ENCODE peak calls at places on chromosomes 11 and 22, in nine cellular contexts. I is neural progenitor cell; V is HCT116; N is left ventricle myocardium inferior; B is dorsolateral prefrontal cortex; P is CD8-positive, alpha-beta T cell; O is uterus; R is fibroblast of lung; C is transverse colon. W is an unnamed sample. For H3K27me3, the result is how much of the 10 kb centered on the place peaks cover.

GRCh38 chr22:36806824-36807223 is 10.0 kb downstream of the PVALB start:
- DNase-seq in O (no peak), N (no peak), B (no peak), R (no peak), P (no peak), C (no peak), V (no peak), I (no peak), W (no peak)

GRCh38 chr11:116948375-116948774 is 111.0 kb upstream of the APOA1 start:
- DNase-seq in V (peak), N (no peak), C (peak), O (no peak), I (no peak), R (no peak), B (no peak), P (no peak), W (no peak)

GRCh38 chr11:47609675-47610074 is 15.5 kb upstream of the C1QTNF4 start:
- DNase-seq in P (no peak), R (no peak), C (no peak), V (no peak), O (no peak), B (no peak), N (no peak), I (no peak), W (no peak)

GRCh38 chr22:37496651-37497599 is 10.7 kb upstream of the MFNG start:
- DNase-seq in C (no peak), P (no peak), I (peak), O (no peak), B (no peak), N (no peak), R (peak), V (no peak), W (no peak)

GRCh38 chr11:47551086-47551485 is 1.8 kb downstream of the CELF1 start:
- DNase-seq in P (no peak), B (no peak), O (no peak), V (no peak), R (peak), C (no peak), I (peak), N (no peak), W (no peak)

GRCh38 chr11:32297629-32298028 is 137.7 kb downstream of the WT1 start:
- DNase-seq in P (no peak), B (no peak), N (no peak), O (no peak), V (peak), R (peak), C (no peak), I (peak), W (no peak)

GRCh38 chr11:82225930-82226329 is 507.7 kb downstream of the FAM181B start:
- DNase-seq in V (no peak), N (no peak), B (no peak), I (peak), C (no peak), R (no peak), O (no peak), P (no peak), W (no peak)

GRCh38 chr11:68373810-68374501 is 61.6 kb downstream of the LRP5 start:
- DNase-seq in R (peak), P (no peak), I (peak), O (peak), N (peak), B (peak), V (no peak), C (peak), W (peak)

GRCh38 chr11:64849600-64850356 is 5.3 kb upstream of the CDC42BPG start:
- DNase-seq in P (no peak), I (no peak), B (no peak), O (no peak), N (peak), R (peak), V (no peak), C (no peak), W (peak)

GRCh38 chr11:17570034-17570433 is 23.0 kb downstream of the OTOG start:
- DNase-seq in P (no peak), V (no peak), B (no peak), C (no peak), O (no peak), I (no peak), N (no peak), R (no peak), W (no peak)

GRCh38 chr11:68667511-68668253 is 16.7 kb upstream of the GAL start:
- DNase-seq in R (no peak), B (no peak), O (no peak), I (no peak), P (no peak), V (no peak), N (no peak), C (no peak), W (no peak)

GRCh38 chr22:20464096-20464614 is 26.5 kb upstream of the SCARF2 start:
- DNase-seq in P (peak), V (no peak), N (no peak), C (no peak), O (no peak), R (no peak), I (no peak), B (no peak), W (no peak)

GRCh38 chr11:280762-281485 is 2.7 kb downstream of the NLRP6 start:
- DNase-seq in C (no peak), I (no peak), P (no peak), V (no peak), B (no peak), O (no peak), N (no peak), R (no peak), W (no peak)

GRCh38 chr11:90204832-90205646 is 17.8 kb downstream of the CHORDC1 start:
- DNase-seq in R (peak), P (no peak), O (no peak), N (no peak), C (no peak), V (peak), B (no peak), I (peak), W (no peak)

GRCh38 chr11:45145421-45146071 is 893 bp upstream of the PRDM11 start:
- DNase-seq in N (peak), R (peak), C (peak), V (no peak), P (no peak), I (peak), O (peak), B (no peak), W (no peak)

GRCh38 chr22:35746946-35747703 is 29.5 kb downstream of the APOL5 start:
- DNase-seq in V (no peak), N (no peak), P (no peak), B (no peak), I (no peak), R (peak), O (no peak), C (no peak), W (no peak)

GRCh38 chr11:7665473-7666291 is 7.6 kb downstream of the CYB5R2 start:
- DNase-seq in R (peak), I (peak), N (peak), B (peak), C (peak), V (peak), O (peak), P (peak), W (peak)

GRCh38 chr11:1919428-1920127 is at the start of gene TNNT3:
- DNase-seq in V (no peak), B (no peak), O (peak), C (no peak), I (peak), N (no peak), R (no peak), P (no peak), W (peak)

GRCh38 chr11:70901951-70902521 is 350.3 kb downstream of the SHANK2 start:
- DNase-seq in N (no peak), O (no peak), B (no peak), V (no peak), I (no peak), C (no peak), P (no peak), R (no peak), W (no peak)

GRCh38 chr22:46445771-46446485 is 91.5 kb downstream of the CELSR1 start:
- DNase-seq in R (no peak), B (no peak), N (no peak), O (no peak), P (no peak), C (no peak), V (no peak), I (no peak), W (no peak)

GRCh38 chr22:49727881-49728563 is 99.7 kb downstream of the BRD1 start:
- DNase-seq in N (no peak), I (no peak), B (no peak), R (no peak), O (no peak), P (no peak), C (no peak), V (no peak), W (no peak)

GRCh38 chr11:271316-271715 is 6.9 kb upstream of the NLRP6 start:
- DNase-seq in V (no peak), C (no peak), I (no peak), R (no peak), O (no peak), P (no peak), B (no peak), N (no peak), W (no peak)

GRCh38 chr22:24427500-24428164 is at the start of gene ADORA2A:
- DNase-seq in R (no peak), O (no peak), C (peak), B (no peak), N (no peak), I (no peak), P (peak), V (no peak), W (peak)

GRCh38 chr11:107493117-107493516 is 35.5 kb upstream of the CWF19L2 start:
- DNase-seq in N (no peak), B (no peak), V (no peak), P (no peak), O (no peak), C (no peak), R (no peak), I (no peak), W (no peak)

GRCh38 chr11:125448136-125448535 is 47.9 kb downstream of the FEZ1 start:
- DNase-seq in B (no peak), O (no peak), P (no peak), R (peak), C (no peak), I (no peak), N (no peak), V (peak), W (no peak)

GRCh38 chr22:33006220-33006954 is 51.8 kb downstream of the SYN3 start:
- DNase-seq in R (no peak), B (no peak), O (no peak), C (no peak), I (no peak), P (no peak), V (no peak), N (no peak), W (no peak)

GRCh38 chr11:33696931-33697638 is 3.5 kb downstream of the C11orf91 start:
- DNase-seq in N (no peak), C (no peak), P (no peak), I (no peak), B (no peak), O (no peak), V (no peak), R (no peak), W (no peak)

GRCh38 chr11:131671764-131672163 is 301.3 kb downstream of the NTM start:
- DNase-seq in I (peak), C (no peak), N (no peak), R (no peak), P (no peak), B (peak), V (no peak), O (no peak), W (no peak)

GRCh38 chr11:131670876-131671275 is 300.5 kb downstream of the NTM start:
- DNase-seq in V (no peak), O (no peak), I (no peak), P (no peak), R (no peak), N (no peak), C (no peak), B (no peak), W (no peak)

GRCh38 chr11:131668867-131669780 is 298.7 kb downstream of the NTM start:
- DNase-seq in V (peak), P (no peak), O (no peak), R (peak), C (peak), I (peak), N (no peak), B (peak), W (no peak)

GRCh38 chr11:131672191-131672590 is 301.8 kb downstream of the NTM start:
- DNase-seq in V (no peak), C (no peak), R (no peak), P (no peak), N (no peak), O (no peak), B (no peak), I (no peak), W (no peak)

DNA sequence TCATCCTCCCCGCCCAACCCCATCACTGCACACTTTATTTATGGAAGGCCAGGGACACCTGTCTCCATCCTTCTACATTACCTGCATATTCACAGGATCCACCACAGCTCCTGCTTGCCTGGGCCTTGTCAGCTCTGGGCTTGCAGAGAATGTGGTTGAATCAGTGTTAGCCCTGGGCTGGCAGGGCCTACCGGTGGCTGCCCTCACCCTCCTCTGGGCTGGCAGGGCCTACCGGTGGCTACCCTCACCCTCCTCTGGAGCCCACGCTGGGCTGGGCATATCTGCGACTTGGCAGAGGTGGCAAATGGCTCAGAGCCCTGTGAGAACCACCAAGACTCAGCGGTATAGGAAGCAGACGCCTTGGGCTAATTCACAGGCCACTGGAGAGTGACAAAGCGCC is 300.9 kb downstream of the NTM start:
- DNase-seq in I (no peak), V (no peak), C (no peak), P (no peak), R (no peak), N (no peak), O (no peak), B (no peak), W (no peak)
- H3K27ac ChIP-seq in I (no peak), V (no peak), C (no peak), P (no peak), R (no peak), N (no peak), O (no peak), B (peak), W (no peak)

DNA sequence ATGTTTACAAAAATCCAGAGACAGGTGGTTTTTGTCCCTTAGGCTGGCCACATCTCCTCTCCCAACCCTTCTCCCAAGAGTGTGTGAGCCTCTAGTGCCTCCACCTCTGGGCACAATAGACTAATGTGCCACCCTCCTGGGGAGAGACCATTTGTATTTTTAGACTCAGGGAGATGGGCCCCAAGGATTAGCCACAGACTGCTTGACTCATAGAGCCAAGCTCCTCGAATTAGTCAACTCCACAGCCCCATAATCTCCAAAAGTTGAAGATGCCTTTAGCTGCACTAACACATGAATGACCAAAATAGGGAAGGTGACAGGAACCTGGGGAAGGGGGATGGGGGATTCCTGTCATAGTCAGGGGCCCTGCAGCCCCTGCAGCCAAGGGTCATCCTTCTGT is 53.0 kb upstream of the LRRC32 start:
- DNase-seq in I (no peak), O (no peak), P (no peak), B (no peak), V (no peak), R (no peak), C (no peak), N (no peak), W (no peak)
- H3K27me3 ChIP-seq in I (under half), O (under half), P (under half), B (under half), V (under half), R (under half), C (under half), N (under half), W (under half)

GRCh38 chr22:29309332-29310064 is 3.0 kb downstream of the GAS2L1 start:
- DNase-seq in I (no peak), V (no peak), N (peak), R (no peak), O (no peak), C (peak), P (no peak), B (no peak), W (no peak)

GRCh38 chr22:29307658-29308147 is 1.3 kb downstream of the GAS2L1 start:
- DNase-seq in I (peak), C (no peak), B (no peak), R (no peak), N (no peak), O (no peak), P (no peak), V (no peak), W (no peak)

GRCh38 chr22:29308791-29309262 is 2.4 kb downstream of the GAS2L1 start:
- DNase-seq in R (peak), C (peak), O (no peak), V (no peak), P (peak), I (no peak), B (no peak), N (no peak), W (no peak)

GRCh38 chr22:29306830-29307657 is 594 bp downstream of the GAS2L1 start:
- DNase-seq in N (peak), P (no peak), O (peak), R (peak), B (peak), V (no peak), I (peak), C (peak), W (peak)

GRCh38 chr22:29308148-29308790 is 1.8 kb downstream of the GAS2L1 start:
- DNase-seq in I (no peak), C (no peak), R (no peak), N (no peak), O (no peak), V (no peak), B (no peak), P (no peak), W (peak)
- H3K27ac ChIP-seq in I (no peak), C (peak), R (peak), N (peak), O (peak), V (peak), B (peak), P (no peak), W (peak)

GRCh38 chr22:39776295-39776694 is 117.3 kb downstream of the ENTHD1 start:
- DNase-seq in P (no peak), I (no peak), C (no peak), O (no peak), B (no peak), R (no peak), V (no peak), N (no peak), W (no peak)
- H3K27me3 ChIP-seq in P (under half), I (half or more), C (under half), O (under half), B (under half), R (under half), V (half or more), N (half or more), W (under half)

GRCh38 chr11:61598886-61599868 is 18.3 kb upstream of the SYT7 start:
- DNase-seq in V (no peak), O (peak), N (peak), R (peak), B (no peak), I (peak), P (no peak), C (no peak), W (peak)
- H3K27ac ChIP-seq in V (no peak), O (peak), N (peak), R (no peak), B (peak), I (no peak), P (no peak), C (peak), W (no peak)

GRCh38 chr11:119483341-119483880 is 60.4 kb upstream of the THY1 start:
- DNase-seq in P (no peak), N (no peak), V (no peak), B (no peak), R (no peak), C (no peak), I (no peak), O (no peak), W (peak)

GRCh38 chr11:119484741-119485605 is 62.0 kb upstream of the THY1 start:
- DNase-seq in O (no peak), B (no peak), I (peak), V (no peak), C (no peak), R (no peak), P (no peak), N (no peak), W (no peak)

GRCh38 chr11:119482561-119483001 is 59.6 kb upstream of the THY1 start:
- DNase-seq in B (no peak), R (no peak), O (no peak), V (no peak), N (no peak), C (no peak), I (no peak), P (no peak), W (no peak)

GRCh38 chr11:119486016-119486415 is 63.0 kb upstream of the THY1 start:
- DNase-seq in P (no peak), R (no peak), O (no peak), V (no peak), B (no peak), C (no peak), N (no peak), I (no peak), W (no peak)

GRCh38 chr11:119483881-119484371 is 61.0 kb upstream of the THY1 start:
- DNase-seq in R (no peak), B (no peak), I (no peak), P (no peak), C (no peak), O (no peak), N (no peak), V (no peak), W (no peak)
- H3K27me3 ChIP-seq in R (under half), B (under half), I (under half), P (under half), C (under half), O (under half), N (half or more), V (under half), W (under half)

DNA sequence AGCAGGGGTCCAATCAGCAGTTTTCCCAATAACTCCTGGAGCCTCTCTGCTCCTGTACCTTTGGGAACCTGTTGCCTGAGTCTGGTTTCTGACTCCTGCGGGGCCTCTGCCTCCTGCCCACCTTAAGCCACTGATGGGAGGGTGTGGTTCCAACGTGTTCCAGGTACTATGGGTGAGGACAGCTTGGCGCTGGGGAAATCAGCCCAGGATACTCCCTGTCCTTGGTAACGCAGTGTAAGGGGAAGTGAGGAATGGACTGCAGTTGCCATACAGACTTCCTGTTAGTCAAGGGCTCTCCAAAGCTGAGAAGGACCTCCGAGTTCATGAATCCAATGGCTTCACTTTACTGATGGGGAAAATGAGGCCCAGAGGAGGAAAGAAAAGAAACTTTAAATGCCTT is 1.2 kb upstream of the MARK2 start:
- DNase-seq in V (no peak), B (no peak), N (no peak), P (no peak), O (no peak), C (peak), R (no peak), I (no peak), W (no peak)
- H3K27ac ChIP-seq in V (peak), B (peak), N (peak), P (peak), O (peak), C (peak), R (no peak), I (no peak), W (peak)

GRCh38 chr22:42720263-42721044 is at the start of gene A4GALT:
- DNase-seq in N (peak), C (no peak), V (no peak), B (no peak), I (peak), P (no peak), R (no peak), O (no peak), W (peak)

GRCh38 chr22:42721045-42721434 is 370 bp upstream of the A4GALT start:
- DNase-seq in B (no peak), C (no peak), I (peak), R (no peak), V (no peak), N (no peak), O (no peak), P (no peak), W (peak)

GRCh38 chr22:42726811-42727210 is 6.1 kb upstream of the A4GALT start:
- DNase-seq in P (no peak), O (no peak), N (no peak), R (no peak), C (no peak), I (no peak), B (no peak), V (no peak), W (no peak)

GRCh38 chr22:42724062-42724461 is 3.4 kb upstream of the A4GALT start:
- DNase-seq in B (no peak), O (no peak), P (no peak), C (no peak), R (no peak), V (no peak), I (no peak), N (no peak), W (no peak)

GRCh38 chr22:42725606-42726355 is 5.1 kb upstream of the A4GALT start:
- DNase-seq in B (no peak), N (no peak), O (no peak), P (no peak), V (no peak), R (no peak), I (no peak), C (no peak), W (no peak)
- H3K27me3 ChIP-seq in B (under half), N (under half), O (under half), P (under half), V (under half), R (under half), I (under half), C (under half), W (under half)

W was measured in psoas muscle.